ENCODE peak calls at places on chromosomes 1 and 21, in ten cellular contexts. A is C1 segment of cervical spinal cord; N is RCC 7860; T is effector memory CD8-positive, alpha-beta T cell; S is nephron progenitor cell; D is foreskin keratinocyte; J is stimulated activated CD8-positive, alpha-beta memory T cell treated with anti-CD3 and anti-CD28 coated beads, Interleukin-15, amount 100 ng/mL, for 24 hours; H is NCI-H2029; C is gastrocnemius medialis; R is CD8-positive, alpha-beta memory T cell. W is an unnamed sample.

GRCh38 chr1:100298512-100298911 is 32.5 kb downstream of the RTCA start:
- DNase-seq in A (no peak), N (no peak), T (no peak), S (no peak), D (no peak), J (no peak), H (no peak), C (no peak), R (no peak), W (no peak)

GRCh38 chr21:34636961-34637360 is 22.0 kb upstream of the RCAN1 start:
- DNase-seq in A (no peak), N (no peak), T (no peak), S (no peak), D (no peak), J (no peak), H (no peak), C (no peak), R (no peak), W (no peak)

GRCh38 chr21:27450216-27450615 is 483.3 kb upstream of the ADAMTS5 start:
- DNase-seq in A (no peak), N (no peak), T (no peak), S (no peak), D (no peak), J (no peak), H (no peak), C (no peak), R (no peak), W (no peak)

GRCh38 chr1:223326776-223327175 is 37.2 kb downstream of the SUSD4 start:
- DNase-seq in A (no peak), N (no peak), T (no peak), S (no peak), D (no peak), J (no peak), H (no peak), C (no peak), R (no peak), W (no peak)

GRCh38 chr21:45787371-45787770 is 143.8 kb downstream of the PCBP3 start:
- DNase-seq in A (no peak), N (no peak), T (no peak), S (no peak), D (no peak), J (no peak), H (no peak), C (no peak), R (no peak), W (no peak)

GRCh38 chr1:180935326-180936109 is 22.8 kb downstream of the KIAA1614 start:
- DNase-seq in A (no peak), N (no peak), T (no peak), S (peak; percentile 38), D (no peak), J (no peak), H (no peak), C (no peak), R (no peak), W (no peak)

GRCh38 chr1:115365738-115366137 is 27.7 kb upstream of the NGF start:
- DNase-seq in A (no peak), N (no peak), T (no peak), S (no peak), D (no peak), J (no peak), H (no peak), C (no peak), R (no peak), W (no peak)

GRCh38 chr1:42130061-42130460 is 23.1 kb upstream of the GUCA2B start:
- DNase-seq in A (no peak), N (no peak), T (no peak), S (no peak), D (no peak), J (no peak), H (no peak), C (no peak), R (no peak), W (no peak)

GRCh38 chr1:86258106-86258505 is 101.5 kb upstream of the COL24A1 start:
- DNase-seq in A (no peak), N (no peak), T (no peak), S (no peak), D (peak; percentile 19), J (no peak), H (no peak), C (no peak), R (no peak), W (no peak)

GRCh38 chr1:54813479-54814147 is 12.5 kb upstream of the TTC22 start:
- DNase-seq in A (no peak), N (no peak), T (no peak), S (no peak), D (no peak), J (no peak), H (no peak), C (no peak), R (no peak), W (no peak)

GRCh38 chr1:84913025-84913892 is 20.3 kb upstream of the LPAR3 start:
- DNase-seq in A (no peak), N (peak; percentile 87), T (no peak), S (no peak), D (no peak), J (no peak), H (peak; percentile 14), C (no peak), R (no peak), W (no peak)

W was measured in CD4-positive, CD25-positive, alpha-beta regulatory T cell.